ENCODE peak calls at places on chromosome 9, in eight cellular contexts. D is AG04450; B is 8988T; W is activated naive CD4-positive, alpha-beta T cell treated with Interleukin-2 at 50 U/mL for 16 hours; A is ACHN; L is naive thymus-derived CD8-positive, alpha-beta T cell; C is stimulated activated CD4-positive, alpha-beta T cell treated with anti-CD3 and anti-CD28 coated beads, TNF-alpha, amount 100 ng/mL, for 4 hours; H is Jurkat, Clone E6-1. O is an unnamed sample.

GRCh38 chr9:6715755-6716643 is 41.8 kb upstream of the KDM4C start:
- DNase-seq in D (no peak), B (peak), W (peak), A (peak), L (peak), C (peak), H (peak), O (no peak)

GRCh38 chr9:112174223-112174964 is 703 bp downstream of the SUSD1 start:
- DNase-seq in D (no peak), B (peak), W (peak), A (peak), L (peak), C (peak), H (peak), O (no peak)

GRCh38 chr9:129487658-129488483 is 133.0 kb downstream of the C9orf50 start:
- DNase-seq in D (no peak), B (no peak), W (peak), A (peak), L (no peak), C (peak), H (no peak), O (no peak)

GRCh38 chr9:86098793-86099694 is at the start of gene GOLM1:
- DNase-seq in D (no peak), B (peak), W (peak), A (peak), L (peak), C (no peak), H (no peak), O (no peak)

GRCh38 chr9:136793063-136793946 is 2.2 kb downstream of the TMEM141 start:
- DNase-seq in D (no peak), B (no peak), W (no peak), A (no peak), L (no peak), C (no peak), H (no peak), O (no peak)

GRCh38 chr9:99092643-99093491 is 12.0 kb upstream of the TGFBR1 start:
- DNase-seq in D (no peak), B (no peak), W (peak), A (no peak), L (no peak), C (no peak), H (no peak), O (no peak)

GRCh38 chr9:136361047-136361756 is 2.3 kb downstream of the DNLZ start:
- DNase-seq in D (peak), B (no peak), W (no peak), A (no peak), L (no peak), C (no peak), H (no peak), O (no peak)

GRCh38 chr9:34675048-34675714 is 12.7 kb upstream of the CCL27 start:
- DNase-seq in D (no peak), B (peak), W (peak), A (peak), L (peak), C (peak), H (peak), O (no peak)

GRCh38 chr9:11159318-11159862 is 546.6 kb upstream of the PTPRD start:
- DNase-seq in D (no peak), B (no peak), W (no peak), A (no peak), L (no peak), C (no peak), H (no peak), O (no peak)

GRCh38 chr9:84701801-84702200 is 32.3 kb downstream of the NTRK2 start:
- DNase-seq in D (no peak), B (no peak), W (no peak), A (no peak), L (no peak), C (no peak), H (no peak), O (no peak)

GRCh38 chr9:92160786-92161185 is 45.6 kb upstream of the SPTLC1 start:
- DNase-seq in D (no peak), B (no peak), W (no peak), A (no peak), L (no peak), C (no peak), H (peak), O (no peak)

GRCh38 chr9:131713016-131713415 is 26.9 kb downstream of the RAPGEF1 start:
- DNase-seq in D (no peak), B (no peak), W (no peak), A (no peak), L (no peak), C (no peak), H (no peak), O (no peak)

GRCh38 chr9:113349434-113350337 is at the start of gene BSPRY:
- DNase-seq in D (no peak), B (peak), W (peak), A (no peak), L (peak), C (no peak), H (no peak), O (no peak)

GRCh38 chr9:112863781-112864180 is 26.9 kb downstream of the SLC46A2 start:
- DNase-seq in D (no peak), B (no peak), W (no peak), A (no peak), L (no peak), C (no peak), H (no peak), O (no peak)

GRCh38 chr9:132364068-132364467 is 9.3 kb upstream of the SETX start:
- DNase-seq in D (no peak), B (no peak), W (no peak), A (no peak), L (no peak), C (no peak), H (no peak), O (no peak)

GRCh38 chr9:127536499-127536898 is 75.6 kb upstream of the STXBP1 start:
- DNase-seq in D (no peak), B (no peak), W (no peak), A (no peak), L (no peak), C (no peak), H (no peak), O (no peak)

GRCh38 chr9:127505396-127506116 is 54.2 kb downstream of the LRSAM1 start:
- DNase-seq in D (no peak), B (peak), W (peak), A (peak), L (peak), C (no peak), H (peak), O (no peak)

GRCh38 chr9:14326264-14326826 is 12.4 kb upstream of the NFIB start:
- DNase-seq in D (no peak), B (no peak), W (no peak), A (peak), L (no peak), C (no peak), H (peak), O (no peak)

GRCh38 chr9:113468716-113469448 is 5.4 kb downstream of the RGS3 start:
- DNase-seq in D (no peak), B (no peak), W (no peak), A (no peak), L (no peak), C (no peak), H (no peak), O (no peak)

GRCh38 chr9:79360387-79361347 is 211.1 kb upstream of the TLE4 start:
- DNase-seq in D (no peak), B (no peak), W (no peak), A (peak), L (no peak), C (no peak), H (no peak), O (no peak)

O was measured in brain pericyte.